ENCODE peak calls at places on chromosome 12, in six cellular contexts. One of them, this sample, is unnamed.

GRCh38 chr12:29782821-29783772 is 645 bp downstream of the TMTC1 start:
- DNase-seq in A549: no peak
- DNase-seq in cardiac muscle cell: peak; percentile 69
- DNase-seq in RWPE1: peak; percentile 1
- DNase-seq in astrocyte of the spinal cord: peak; percentile 45
- DNase-seq in PC-9: no peak
- DNase-seq in this sample: peak; percentile 92

GRCh38 chr12:69442894-69443293 is 27.3 kb upstream of the FRS2 start:
- DNase-seq in A549: no peak
- DNase-seq in cardiac muscle cell: no peak
- DNase-seq in RWPE1: no peak
- DNase-seq in astrocyte of the spinal cord: peak; percentile 72
- DNase-seq in PC-9: no peak
- DNase-seq in this sample: no peak

GRCh38 chr12:94956936-94957464 is 46.5 kb downstream of the NDUFA12 start:
- DNase-seq in A549: no peak
- DNase-seq in cardiac muscle cell: no peak
- DNase-seq in RWPE1: no peak
- DNase-seq in astrocyte of the spinal cord: no peak
- DNase-seq in PC-9: no peak
- DNase-seq in this sample: no peak

GRCh38 chr12:64452559-64453329 is 824 bp downstream of the TBK1 start:
- DNase-seq in A549: peak; percentile 72
- DNase-seq in cardiac muscle cell: peak; percentile 13
- DNase-seq in RWPE1: peak; percentile 89
- DNase-seq in astrocyte of the spinal cord: peak; percentile 79
- DNase-seq in PC-9: peak; percentile 34
- DNase-seq in this sample: no peak

GRCh38 chr12:131640436-131640969 is 70.4 kb upstream of the SFSWAP start:
- DNase-seq in A549: no peak
- DNase-seq in cardiac muscle cell: no peak
- DNase-seq in RWPE1: no peak
- DNase-seq in astrocyte of the spinal cord: no peak
- DNase-seq in PC-9: no peak
- DNase-seq in this sample: no peak

GRCh38 chr12:96242597-96242996 is 48.4 kb downstream of the ELK3 start:
- DNase-seq in A549: no peak
- DNase-seq in cardiac muscle cell: no peak
- DNase-seq in RWPE1: no peak
- DNase-seq in astrocyte of the spinal cord: no peak
- DNase-seq in PC-9: no peak
- DNase-seq in this sample: no peak

GRCh38 chr12:72273851-72274284 is 1.7 kb downstream of the TRHDE start:
- DNase-seq in A549: no peak
- DNase-seq in cardiac muscle cell: no peak
- DNase-seq in RWPE1: no peak
- DNase-seq in astrocyte of the spinal cord: peak; percentile 30
- DNase-seq in PC-9: no peak
- DNase-seq in this sample: peak; percentile 60

GRCh38 chr12:11958216-11959091 is 112.3 kb upstream of the BCL2L14 start:
- DNase-seq in A549: peak; percentile 43
- DNase-seq in cardiac muscle cell: no peak
- DNase-seq in RWPE1: peak; percentile 48
- DNase-seq in astrocyte of the spinal cord: peak; percentile 96
- DNase-seq in PC-9: peak; percentile 60
- DNase-seq in this sample: no peak

GRCh38 chr12:129196927-129197326 is 343.6 kb downstream of the GLT1D1 start:
- DNase-seq in A549: no peak
- DNase-seq in cardiac muscle cell: no peak
- DNase-seq in RWPE1: no peak
- DNase-seq in astrocyte of the spinal cord: no peak
- DNase-seq in PC-9: no peak
- DNase-seq in this sample: no peak

GRCh38 chr12:12182926-12183325 is 83.9 kb downstream of the LRP6 start:
- DNase-seq in A549: no peak
- DNase-seq in cardiac muscle cell: peak; percentile 11
- DNase-seq in RWPE1: no peak
- DNase-seq in astrocyte of the spinal cord: peak; percentile 68
- DNase-seq in PC-9: no peak
- DNase-seq in this sample: no peak

GRCh38 chr12:129901256-129901655 is 2.6 kb downstream of the TMEM132D start:
- DNase-seq in A549: no peak
- DNase-seq in cardiac muscle cell: no peak
- DNase-seq in RWPE1: peak; percentile 29
- DNase-seq in astrocyte of the spinal cord: peak; percentile 44
- DNase-seq in PC-9: no peak
- DNase-seq in this sample: no peak

GRCh38 chr12:117165342-117165741 is 24.9 kb downstream of the FBXO21 start:
- DNase-seq in A549: no peak
- DNase-seq in cardiac muscle cell: no peak
- DNase-seq in RWPE1: no peak
- DNase-seq in astrocyte of the spinal cord: no peak
- DNase-seq in PC-9: no peak
- DNase-seq in this sample: no peak

GRCh38 chr12:52044284-52044983 is 6.8 kb upstream of the NR4A1 start:
- DNase-seq in A549: no peak
- DNase-seq in cardiac muscle cell: no peak
- DNase-seq in RWPE1: no peak
- DNase-seq in astrocyte of the spinal cord: peak; percentile 59
- DNase-seq in PC-9: no peak
- DNase-seq in this sample: no peak

GRCh38 chr12:89327477-89328094 is 24.7 kb downstream of the DUSP6 start:
- DNase-seq in A549: no peak
- DNase-seq in cardiac muscle cell: peak; percentile 49
- DNase-seq in RWPE1: no peak
- DNase-seq in astrocyte of the spinal cord: no peak
- DNase-seq in PC-9: no peak
- DNase-seq in this sample: no peak

GRCh38 chr12:90124914-90125313 is 416.3 kb upstream of the ATP2B1 start:
- DNase-seq in A549: no peak
- DNase-seq in cardiac muscle cell: no peak
- DNase-seq in RWPE1: no peak
- DNase-seq in astrocyte of the spinal cord: no peak
- DNase-seq in PC-9: no peak
- DNase-seq in this sample: no peak

GRCh38 chr12:104358353-104359003 is 54.9 kb downstream of the EID3 start:
- DNase-seq in A549: peak; percentile 82
- DNase-seq in cardiac muscle cell: peak; percentile 64
- DNase-seq in RWPE1: peak; percentile 34
- DNase-seq in astrocyte of the spinal cord: peak; percentile 41
- DNase-seq in PC-9: peak; percentile 64
- DNase-seq in this sample: no peak

GRCh38 chr12:95836185-95836609 is 22.6 kb upstream of the SNRPF start:
- DNase-seq in A549: peak; percentile 77
- DNase-seq in cardiac muscle cell: no peak
- DNase-seq in RWPE1: peak; percentile 64
- DNase-seq in astrocyte of the spinal cord: peak; percentile 72
- DNase-seq in PC-9: no peak
- DNase-seq in this sample: no peak

GRCh38 chr12:108667349-108667748 is 33.7 kb upstream of the SELPLG start:
- DNase-seq in A549: no peak
- DNase-seq in cardiac muscle cell: no peak
- DNase-seq in RWPE1: no peak
- DNase-seq in astrocyte of the spinal cord: no peak
- DNase-seq in PC-9: no peak
- DNase-seq in this sample: no peak

GRCh38 chr12:56021882-56022497 is 1.1 kb downstream of the IKZF4 start:
- DNase-seq in A549: no peak
- DNase-seq in cardiac muscle cell: no peak
- DNase-seq in RWPE1: no peak
- DNase-seq in astrocyte of the spinal cord: no peak
- DNase-seq in PC-9: no peak
- DNase-seq in this sample: no peak

GRCh38 chr12:24378548-24379011 is 429.1 kb upstream of the SOX5 start:
- DNase-seq in A549: no peak
- DNase-seq in cardiac muscle cell: no peak
- DNase-seq in RWPE1: no peak
- DNase-seq in astrocyte of the spinal cord: peak; percentile 87
- DNase-seq in PC-9: no peak
- DNase-seq in this sample: no peak

GRCh38 chr12:40215977-40216376 is 8.8 kb upstream of the LRRK2 start:
- DNase-seq in A549: no peak
- DNase-seq in cardiac muscle cell: no peak
- DNase-seq in RWPE1: peak; percentile 38
- DNase-seq in astrocyte of the spinal cord: no peak
- DNase-seq in PC-9: no peak
- DNase-seq in this sample: no peak

GRCh38 chr12:58378038-58378437 is 436.7 kb downstream of the ATP23 start:
- DNase-seq in A549: no peak
- DNase-seq in cardiac muscle cell: no peak
- DNase-seq in RWPE1: no peak
- DNase-seq in astrocyte of the spinal cord: no peak
- DNase-seq in PC-9: no peak
- DNase-seq in this sample: no peak

GRCh38 chr12:53978477-53979356 is 4.0 kb upstream of the HOTAIR start:
- DNase-seq in A549: peak; percentile 62
- DNase-seq in cardiac muscle cell: no peak
- DNase-seq in RWPE1: no peak
- DNase-seq in astrocyte of the spinal cord: no peak
- DNase-seq in PC-9: no peak
- DNase-seq in this sample: no peak

GRCh38 chr12:50597200-50598195 is 92.7 kb downstream of the DIP2B start:
- DNase-seq in A549: peak; percentile 68
- DNase-seq in cardiac muscle cell: no peak
- DNase-seq in RWPE1: peak; percentile 81
- DNase-seq in astrocyte of the spinal cord: peak; percentile 77
- DNase-seq in PC-9: no peak
- DNase-seq in this sample: no peak
- TF ChIP-seq CTCF in A549: no peak
- TF ChIP-seq CTCF in cardiac muscle cell: peak; percentile 22
- TF ChIP-seq CTCF in RWPE1: no peak
- TF ChIP-seq CTCF in astrocyte of the spinal cord: no peak
- TF ChIP-seq CTCF in PC-9: peak; percentile 23
- TF ChIP-seq CTCF in this sample: peak; percentile 63

GRCh38 chr12:121697093-121697698 is 15.4 kb upstream of the TMEM120B start:
- DNase-seq in A549: peak; percentile 70
- DNase-seq in cardiac muscle cell: peak; percentile 75
- DNase-seq in RWPE1: peak; percentile 48
- DNase-seq in astrocyte of the spinal cord: peak; percentile 63
- DNase-seq in PC-9: peak; percentile 13
- DNase-seq in this sample: no peak
- TF ChIP-seq CTCF in A549: peak; percentile 83
- TF ChIP-seq CTCF in cardiac muscle cell: peak; percentile 35
- TF ChIP-seq CTCF in RWPE1: peak; percentile 42
- TF ChIP-seq CTCF in astrocyte of the spinal cord: no peak
- TF ChIP-seq CTCF in PC-9: peak; percentile 70
- TF ChIP-seq CTCF in this sample: peak; percentile 90

DNA sequence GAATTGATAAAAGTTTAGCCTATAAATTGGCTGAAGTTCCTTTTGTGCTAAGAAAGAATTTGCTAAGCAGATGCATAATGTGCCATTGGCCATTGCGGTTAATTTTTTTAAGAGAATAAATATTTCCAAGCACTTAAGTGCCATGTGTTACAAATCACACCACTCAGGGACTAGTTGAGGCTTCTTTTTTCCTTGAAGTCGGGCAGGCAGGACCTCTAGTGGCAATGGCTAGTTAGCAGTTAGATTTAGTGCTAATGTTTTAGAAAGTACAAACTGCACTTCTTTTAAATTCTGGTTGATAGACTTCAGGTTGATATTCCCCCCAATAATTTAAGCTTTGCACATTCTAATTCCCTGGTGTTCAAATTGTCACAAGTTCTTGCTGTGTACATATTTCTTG is 294.3 kb downstream of the APAF1 start:
- DNase-seq in A549: peak; percentile 48
- DNase-seq in cardiac muscle cell: peak; percentile 40
- DNase-seq in RWPE1: no peak
- DNase-seq in astrocyte of the spinal cord: peak; percentile 67
- DNase-seq in PC-9: no peak
- DNase-seq in this sample: no peak
- TF ChIP-seq CTCF in A549: peak; percentile 39
- TF ChIP-seq CTCF in cardiac muscle cell: peak; percentile 55
- TF ChIP-seq CTCF in RWPE1: peak; percentile 23
- TF ChIP-seq CTCF in astrocyte of the spinal cord: peak; percentile 80
- TF ChIP-seq CTCF in PC-9: peak; percentile 53
- TF ChIP-seq CTCF in this sample: peak; percentile 82

DNA sequence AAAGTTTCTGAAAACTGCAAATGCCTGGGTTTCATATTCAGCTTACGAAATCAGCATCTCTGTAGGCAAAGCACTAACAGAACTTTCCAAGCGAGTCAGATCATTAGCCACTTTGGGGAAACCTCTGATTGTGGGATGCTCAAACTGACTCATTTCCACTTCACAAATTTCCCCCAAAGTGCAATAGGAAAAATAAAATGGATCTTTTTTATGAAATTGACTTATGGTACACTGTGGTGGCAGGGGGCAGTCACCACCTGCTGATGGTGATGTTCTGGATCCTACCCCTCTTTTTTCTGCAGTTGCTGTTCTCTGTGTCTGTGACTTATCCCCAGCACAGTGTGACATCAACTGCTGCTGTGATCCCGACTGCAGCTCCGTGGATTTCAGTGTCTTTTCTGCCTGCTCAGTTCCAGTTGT is 5.6 kb downstream of the TCTN1 start:
- DNase-seq in A549: no peak
- DNase-seq in cardiac muscle cell: no peak
- DNase-seq in RWPE1: no peak
- DNase-seq in astrocyte of the spinal cord: no peak
- DNase-seq in PC-9: no peak
- DNase-seq in this sample: no peak
- TF ChIP-seq CTCF in A549: no peak
- TF ChIP-seq CTCF in cardiac muscle cell: no peak
- TF ChIP-seq CTCF in RWPE1: no peak
- TF ChIP-seq CTCF in astrocyte of the spinal cord: no peak
- TF ChIP-seq CTCF in PC-9: no peak
- TF ChIP-seq CTCF in this sample: peak; percentile 51

DNA sequence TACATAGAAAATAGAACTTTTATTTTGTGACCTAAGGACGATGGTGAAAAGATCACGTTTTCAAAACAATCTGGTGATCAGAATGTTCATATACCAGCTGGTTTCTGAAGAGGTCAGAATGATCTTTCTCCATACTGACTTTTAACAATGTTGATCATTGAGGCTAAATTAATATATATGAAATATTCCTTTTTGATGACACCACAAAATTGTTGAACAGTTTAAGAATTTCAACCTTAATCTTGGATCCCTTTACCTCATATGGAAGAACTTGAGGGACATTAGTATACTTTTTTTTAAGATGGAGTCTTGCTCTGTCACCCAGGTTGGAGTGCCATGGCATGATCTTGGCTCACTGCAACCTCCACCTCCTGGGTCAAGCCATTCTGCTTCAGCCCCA is 2.8 kb upstream of the REP15 start:
- DNase-seq in A549: no peak
- DNase-seq in cardiac muscle cell: no peak
- DNase-seq in RWPE1: no peak
- DNase-seq in astrocyte of the spinal cord: no peak
- DNase-seq in PC-9: no peak
- DNase-seq in this sample: no peak
- TF ChIP-seq CTCF in A549: no peak
- TF ChIP-seq CTCF in cardiac muscle cell: no peak
- TF ChIP-seq CTCF in RWPE1: no peak
- TF ChIP-seq CTCF in astrocyte of the spinal cord: no peak
- TF ChIP-seq CTCF in PC-9: no peak
- TF ChIP-seq CTCF in this sample: no peak

This sample was measured in chondrocyte.